ENCODE peak calls at places on chromosomes 7 and 10, in eight cellular contexts. D is heart right ventricle; N is CD4-positive, alpha-beta T cell; T is upper lobe of right lung; L is PC-3; U is fibroblast of lung; J is DND-41; P is CD8-positive, alpha-beta T cell. F is an unnamed sample.

GRCh38 chr7:134920026-134920758 is 66.1 kb upstream of the AGBL3 start:
- DNase-seq in J (no peak), D (no peak), P (no peak), L (peak; percentile 80), U (peak; percentile 84), N (no peak), T (no peak), F (no peak)

GRCh38 chr10:126421745-126422144 is 33.5 kb upstream of the ADAM12 start:
- DNase-seq in L (peak; percentile 46), T (no peak), P (no peak), D (peak; percentile 17), N (no peak), U (peak; percentile 100), J (no peak), F (no peak)

GRCh38 chr10:126017961-126018560 is 121.7 kb downstream of the FANK1 start:
- DNase-seq in U (peak; percentile 93), P (no peak), N (no peak), D (no peak), L (peak; percentile 3), T (no peak), J (no peak), F (no peak)

GRCh38 chr10:42783181-42783549 is 570 bp downstream of the BMS1 start:
- DNase-seq in U (peak; percentile 78), N (no peak), T (no peak), L (peak; percentile 68), D (peak; percentile 24), J (peak; percentile 8), P (peak; percentile 20), F (no peak)

GRCh38 chr7:82623812-82624211 is 180.2 kb upstream of the CACNA2D1 start:
- DNase-seq in D (no peak), T (no peak), N (no peak), J (no peak), U (peak; percentile 81), L (no peak), P (no peak), F (no peak)

GRCh38 chr10:76721891-76722505 is 915.6 kb downstream of the KCNMA1 start:
- DNase-seq in N (no peak), L (peak; percentile 78), P (no peak), J (no peak), U (peak; percentile 67), D (no peak), T (no peak), F (no peak)

GRCh38 chr7:4191525-4191924 is 490.6 kb upstream of the FOXK1 start:
- DNase-seq in N (no peak), J (no peak), D (no peak), U (no peak), L (no peak), T (no peak), P (no peak), F (no peak)

GRCh38 chr10:76037531-76037930 is 606.1 kb downstream of the LRMDA start:
- DNase-seq in U (peak; percentile 13), P (no peak), T (no peak), J (no peak), L (no peak), D (no peak), N (no peak), F (no peak)

GRCh38 chr7:15781944-15782343 is 95.5 kb upstream of the MEOX2 start:
- DNase-seq in D (no peak), U (no peak), T (no peak), N (no peak), J (no peak), P (no peak), L (no peak), F (no peak)

GRCh38 chr7:66967029-66967428 is 28.4 kb downstream of the SBDS start:
- DNase-seq in N (no peak), P (no peak), D (no peak), U (no peak), J (no peak), T (peak; percentile 46), L (no peak), F (no peak)

GRCh38 chr10:126593968-126594701 is 76.4 kb downstream of the C10orf90 start:
- DNase-seq in N (no peak), T (no peak), L (no peak), D (no peak), P (no peak), J (no peak), U (no peak), F (no peak)

GRCh38 chr10:123507298-123507697 is 158.9 kb upstream of the GPR26 start:
- DNase-seq in T (no peak), J (no peak), L (no peak), N (no peak), D (no peak), P (no peak), U (no peak), F (no peak)

DNA sequence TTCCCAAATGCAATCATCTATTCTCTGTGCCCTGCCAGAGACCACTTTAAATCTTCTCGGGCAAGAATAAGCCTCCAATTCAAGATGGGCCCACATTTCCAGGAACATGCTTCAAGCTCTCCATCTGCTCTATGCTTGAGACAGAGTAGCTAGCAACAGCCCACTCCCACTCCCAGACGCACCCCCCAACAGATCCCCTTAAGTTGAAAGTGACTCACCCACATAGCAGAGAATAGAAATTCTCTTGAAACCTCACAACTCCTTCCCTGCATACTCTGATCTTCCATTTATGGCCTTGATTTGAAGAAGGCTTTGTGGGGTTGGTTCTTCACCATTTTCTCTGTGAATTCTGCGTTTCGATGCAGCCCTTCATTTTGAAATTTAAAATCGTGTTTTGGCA is 604.0 kb downstream of the INHBA start:
- DNase-seq in J (no peak), T (no peak), P (no peak), L (no peak), U (peak; percentile 73), N (no peak), D (no peak), F (no peak)
- H3K27me3 ChIP-seq in J (no peaks in the 10 kb centered on the region), T (no peaks in the 10 kb centered on the region), P (no peaks in the 10 kb centered on the region), L (no peaks in the 10 kb centered on the region), U (no peaks in the 10 kb centered on the region), N (no peaks in the 10 kb centered on the region), D (no peaks in the 10 kb centered on the region), F (no peaks in the 10 kb centered on the region)

GRCh38 chr7:40268836-40269235 is 134.0 kb downstream of the SUGCT start:
- DNase-seq in D (no peak), T (no peak), N (no peak), P (no peak), L (no peak), U (no peak), J (no peak), F (no peak)
- H3K27ac ChIP-seq in D (peak overlapping the region; percentile 79), T (no peak overlapping the region), N (no peak overlapping the region), P (no peak overlapping the region), L (no peak overlapping the region), U (no peak overlapping the region), J (no peak overlapping the region), F (no peak overlapping the region)

GRCh38 chr7:151053091-151053490 is 4.6 kb downstream of the CDK5 start:
- DNase-seq in L (no peak), D (no peak), J (no peak), U (no peak), T (no peak), P (no peak), N (no peak), F (no peak)
- H3K27me3 ChIP-seq in L (no peaks in the 10 kb centered on the region), D (no peaks in the 10 kb centered on the region), J (no peaks in the 10 kb centered on the region), U (no peaks in the 10 kb centered on the region), T (no peaks in the 10 kb centered on the region), P (no peaks in the 10 kb centered on the region), N (no peaks in the 10 kb centered on the region), F (no peaks in the 10 kb centered on the region)

GRCh38 chr7:111560773-111561658 is 1.3 kb downstream of the IMMP2L start:
- DNase-seq in N (no peak), D (no peak), L (peak; percentile 74), T (no peak), P (no peak), J (no peak), U (peak; percentile 37), F (no peak)
- H3K27ac ChIP-seq in N (no peak overlapping the region), D (no peak overlapping the region), L (peak overlapping the region; percentile 84), T (peak overlapping the region; percentile 88), P (peak overlapping the region; percentile 82), J (peak overlapping the region; percentile 74), U (no peak overlapping the region), F (no peak overlapping the region)

DNA sequence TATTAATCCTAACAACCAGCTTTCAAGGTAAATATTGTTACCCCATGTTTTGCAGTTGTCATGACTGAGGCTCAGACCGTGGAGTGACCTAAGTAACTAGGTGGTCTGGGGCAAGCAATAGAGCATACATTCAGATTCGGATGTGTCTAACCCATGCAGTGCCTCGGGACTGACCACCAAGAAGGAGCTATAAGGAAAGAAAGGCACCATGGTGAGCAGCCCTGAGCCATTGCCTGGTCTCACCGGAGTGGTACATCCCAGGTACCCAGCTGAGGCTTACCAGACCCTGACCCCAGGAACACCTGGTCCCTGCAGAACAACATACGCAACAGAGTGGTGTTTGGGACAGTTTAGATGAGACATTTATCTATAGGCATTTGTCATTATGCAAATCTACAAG is 175.5 kb upstream of the ZMIZ1 start:
- DNase-seq in U (no peak), L (no peak), D (no peak), P (no peak), J (no peak), N (no peak), T (no peak), F (no peak)
- H3K27me3 ChIP-seq in U (peaks cover 20% of the 10 kb centered on the region), L (peaks cover 45% of the 10 kb centered on the region), D (no peaks in the 10 kb centered on the region), P (no peaks in the 10 kb centered on the region), J (peaks cover 10% of the 10 kb centered on the region), N (no peaks in the 10 kb centered on the region), T (no peaks in the 10 kb centered on the region), F (no peaks in the 10 kb centered on the region)

DNA sequence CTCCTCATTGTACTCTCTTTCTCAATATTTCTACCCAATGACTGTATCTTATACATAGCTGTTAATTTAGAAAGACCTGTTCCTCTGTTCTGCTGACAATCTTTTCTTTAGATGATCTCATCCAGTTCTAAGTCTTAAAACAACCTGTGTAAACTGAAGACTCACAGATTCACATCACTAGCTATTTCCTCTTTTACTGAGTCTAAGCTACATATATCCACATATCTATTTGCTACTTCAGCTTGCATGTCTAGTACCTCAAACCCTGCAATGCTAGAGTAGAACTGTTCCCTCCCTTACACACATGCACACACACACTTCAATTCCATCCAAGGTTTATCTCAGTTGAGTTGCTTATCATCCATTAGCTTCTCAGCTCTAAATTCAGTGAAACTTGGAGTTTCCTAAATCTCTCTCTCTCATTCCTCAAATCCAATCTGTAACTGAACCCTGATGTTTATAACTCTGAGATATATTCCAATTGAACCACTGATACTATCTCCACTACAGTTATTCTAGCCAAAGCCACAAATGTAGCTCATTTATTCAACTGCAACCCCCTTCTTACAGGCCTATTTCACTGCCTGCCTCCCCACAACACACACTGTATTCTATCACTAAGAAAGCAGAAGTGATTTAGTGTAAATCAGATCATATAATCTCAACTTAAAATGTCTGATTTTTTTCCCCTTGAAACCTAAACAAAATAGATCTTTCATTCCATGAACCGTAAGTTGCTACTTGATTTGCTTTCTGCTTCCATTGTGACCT is 1036.8 kb upstream of the POT1 start:
- DNase-seq in N (no peak), J (no peak), L (no peak), U (no peak), D (no peak), T (no peak), P (no peak), F (no peak)
- H3K27ac ChIP-seq in N (no peak overlapping the region), J (no peak overlapping the region), L (no peak overlapping the region), U (no peak overlapping the region), D (no peak overlapping the region), T (no peak overlapping the region), P (no peak overlapping the region), F (no peak overlapping the region)